ENCODE peak calls at places on chromosomes 12 and 14, in four cellular contexts. O is HepG2, K is K562, G is GM12878. I is an unnamed sample.

GRCh38 chr12:123171967-123172366 is 21.1 kb upstream of the PITPNM2 start:
- DNase-seq in O (no peak), K (no peak), G (no peak), I (no peak)

GRCh38 chr14:38342803-38343202 is 86.9 kb upstream of the CLEC14A start:
- DNase-seq in O (no peak), K (no peak), G (no peak), I (no peak)

GRCh38 chr12:121165316-121165715 is 32.6 kb downstream of the P2RX7 start:
- DNase-seq in O (no peak), K (no peak), G (no peak), I (no peak)

GRCh38 chr12:45458238-45458637 is 242.3 kb downstream of the ANO6 start:
- DNase-seq in O (no peak), K (no peak), G (no peak), I (no peak)

GRCh38 chr12:119772431-119772830 is 104.5 kb downstream of the PRKAB1 start:
- DNase-seq in O (no peak), K (no peak), G (no peak), I (no peak)

GRCh38 chr12:118714500-118714899 is 266.8 kb upstream of the SRRM4 start:
- DNase-seq in O (peak; percentile 98), K (no peak), G (no peak), I (no peak)

GRCh38 chr12:103645202-103645601 is 58.1 kb downstream of the STAB2 start:
- DNase-seq in O (no peak), K (no peak), G (no peak), I (no peak)

GRCh38 chr12:70154960-70155589 is 88.2 kb upstream of the CNOT2 start:
- DNase-seq in O (no peak), K (no peak), G (no peak), I (no peak)

GRCh38 chr12:92136883-92137582 is 8.6 kb downstream of the BTG1 start:
- DNase-seq in O (peak; percentile 65), K (no peak), G (no peak), I (no peak)

GRCh38 chr12:65779091-65779642 is 45.1 kb upstream of the HMGA2 start:
- DNase-seq in O (no peak), K (no peak), G (no peak), I (no peak)

GRCh38 chr12:78118036-78118435 is 287.3 kb downstream of the NAV3 start:
- DNase-seq in O (no peak), K (peak; percentile 0), G (no peak), I (peak; percentile 20)

GRCh38 chr12:116677202-116677651 is 60.6 kb downstream of the SPRING1 start:
- DNase-seq in O (no peak), K (no peak), G (peak; percentile 45), I (no peak)

GRCh38 chr12:24111101-24111500 is 161.6 kb upstream of the SOX5 start:
- DNase-seq in O (no peak), K (no peak), G (no peak), I (no peak)

GRCh38 chr12:70920251-70920851 is at the start of gene PTPRR:
- DNase-seq in O (no peak), K (no peak), G (no peak), I (no peak)

GRCh38 chr12:62808166-62808879 is 126.6 kb downstream of the PPM1H start:
- DNase-seq in O (no peak), K (no peak), G (no peak), I (no peak)

GRCh38 chr12:13277278-13277677 is 80.8 kb downstream of the EMP1 start:
- DNase-seq in O (no peak), K (no peak), G (no peak), I (no peak)

GRCh38 chr14:73744874-73745529 is 30.8 kb upstream of the PNMA1 start:
- DNase-seq in O (no peak), K (no peak), G (no peak), I (no peak)

GRCh38 chr12:58233886-58234285 is 292.5 kb downstream of the ATP23 start:
- DNase-seq in O (no peak), K (no peak), G (no peak), I (no peak)

GRCh38 chr14:67413806-67414769 is 2.1 kb upstream of the PLEK2 start:
- DNase-seq in O (peak; percentile 24), K (peak; percentile 79), G (no peak), I (peak; percentile 36)

GRCh38 chr12:11686135-11686534 is 36.7 kb downstream of the ETV6 start:
- DNase-seq in O (no peak), K (no peak), G (no peak), I (no peak)

GRCh38 chr12:21989819-21990412 is 48.7 kb upstream of the ABCC9 start:
- DNase-seq in O (peak; percentile 1), K (peak; percentile 34), G (no peak), I (no peak)

GRCh38 chr12:29921307-29921706 is 137.6 kb upstream of the TMTC1 start:
- DNase-seq in O (peak; percentile 5), K (peak; percentile 21), G (no peak), I (no peak)

GRCh38 chr12:103680591-103681065 is 93.6 kb downstream of the STAB2 start:
- DNase-seq in O (no peak), K (peak; percentile 57), G (no peak), I (no peak)

GRCh38 chr12:77122236-77122635 is 56.9 kb upstream of the E2F7 start:
- DNase-seq in O (peak; percentile 13), K (no peak), G (no peak), I (no peak)

GRCh38 chr12:90611048-90611447 is 343.9 kb downstream of the CCER1 start:
- DNase-seq in O (no peak), K (no peak), G (no peak), I (no peak)

GRCh38 chr14:61472801-61473376 is 151.5 kb downstream of the PRKCH start:
- DNase-seq in O (no peak), K (no peak), G (no peak), I (no peak)

GRCh38 chr14:71855399-71856036 is 76.7 kb upstream of the RGS6 start:
- DNase-seq in O (peak; percentile 49), K (peak; percentile 69), G (peak; percentile 31), I (peak; percentile 69)

GRCh38 chr14:75630695-75631452 is 29.8 kb downstream of the ERG28 start:
- DNase-seq in O (no peak), K (no peak), G (no peak), I (no peak)

GRCh38 chr14:106843376-106843775 is 1317.0 kb downstream of the TMEM121 start:
- DNase-seq in O (no peak), K (no peak), G (no peak), I (no peak)
- TF ChIP-seq TARDBP in O (no peak), K (no peak), G (no peak), I (no peak)

DNA sequence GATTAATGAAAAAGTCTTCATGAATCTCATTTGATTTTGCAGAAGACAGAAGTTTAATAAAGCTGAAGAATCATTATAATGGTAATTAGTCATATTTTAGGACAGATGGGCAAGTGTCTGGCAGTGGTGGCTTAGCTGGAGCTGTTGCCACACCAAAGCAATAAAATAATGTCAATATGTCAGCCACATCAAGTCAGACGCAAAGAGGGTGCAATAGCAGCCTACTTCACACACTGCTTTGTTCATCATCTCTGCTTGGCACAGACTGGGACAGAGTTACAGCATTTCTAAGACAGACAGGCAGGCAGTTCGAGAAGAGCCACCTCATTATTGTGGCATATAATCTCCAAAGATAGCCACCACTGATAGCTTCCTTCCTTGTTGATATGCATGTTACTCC is 16.9 kb upstream of the KRR1 start:
- DNase-seq in O (no peak), K (no peak), G (no peak), I (no peak)
- TF ChIP-seq SP1 in O (no peak), K (no peak), G (no peak), I (no peak)

GRCh38 chr12:68919581-68920239 is 13.3 kb downstream of the CPM start:
- DNase-seq in O (no peak), K (no peak), G (no peak), I (no peak)
- TF ChIP-seq TARDBP in O (no peak), K (no peak), G (no peak), I (no peak)

DNA sequence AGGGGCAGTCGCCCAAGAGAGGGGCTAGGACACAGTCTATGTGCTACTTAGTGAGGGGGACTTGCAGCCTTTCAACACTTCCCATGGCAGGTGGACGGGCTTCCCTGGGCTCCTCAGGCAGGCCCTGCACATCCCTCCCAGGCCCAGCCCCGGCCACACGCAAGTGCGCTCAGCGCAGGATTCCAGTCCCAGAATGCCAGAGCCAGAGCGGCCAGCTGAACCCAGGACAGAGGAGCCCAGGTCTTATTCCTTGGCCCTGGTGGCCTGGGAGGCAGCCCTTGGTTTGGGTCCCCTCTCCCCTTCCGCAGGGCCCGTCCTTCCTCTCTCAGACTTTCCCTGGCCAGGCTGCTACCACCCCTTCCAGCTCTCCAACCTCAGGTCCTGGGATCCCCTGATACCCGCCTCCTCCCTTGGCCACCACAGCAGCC is 12.0 kb downstream of the DLK1 start:
- DNase-seq in O (no peak), K (no peak), G (no peak), I (no peak)
- TF ChIP-seq SP1 in O (no peak), K (no peak), G (no peak), I (no peak)

GRCh38 chr12:2101798-2102197 is 49.0 kb downstream of the CACNA1C start:
- DNase-seq in O (no peak), K (no peak), G (no peak), I (no peak)

GRCh38 chr12:2099595-2099994 is 46.8 kb downstream of the CACNA1C start:
- DNase-seq in O (no peak), K (no peak), G (no peak), I (no peak)

GRCh38 chr12:2098852-2099251 is 46.1 kb downstream of the CACNA1C start:
- DNase-seq in O (no peak), K (no peak), G (no peak), I (no peak)

GRCh38 chr12:2097617-2098016 is 44.8 kb downstream of the CACNA1C start:
- DNase-seq in O (no peak), K (no peak), G (no peak), I (no peak)

GRCh38 chr12:2101359-2101758 is 48.6 kb downstream of the CACNA1C start:
- DNase-seq in O (no peak), K (no peak), G (no peak), I (no peak)
- TF ChIP-seq TARDBP in O (no peak), K (no peak), G (no peak), I (no peak)

DNA sequence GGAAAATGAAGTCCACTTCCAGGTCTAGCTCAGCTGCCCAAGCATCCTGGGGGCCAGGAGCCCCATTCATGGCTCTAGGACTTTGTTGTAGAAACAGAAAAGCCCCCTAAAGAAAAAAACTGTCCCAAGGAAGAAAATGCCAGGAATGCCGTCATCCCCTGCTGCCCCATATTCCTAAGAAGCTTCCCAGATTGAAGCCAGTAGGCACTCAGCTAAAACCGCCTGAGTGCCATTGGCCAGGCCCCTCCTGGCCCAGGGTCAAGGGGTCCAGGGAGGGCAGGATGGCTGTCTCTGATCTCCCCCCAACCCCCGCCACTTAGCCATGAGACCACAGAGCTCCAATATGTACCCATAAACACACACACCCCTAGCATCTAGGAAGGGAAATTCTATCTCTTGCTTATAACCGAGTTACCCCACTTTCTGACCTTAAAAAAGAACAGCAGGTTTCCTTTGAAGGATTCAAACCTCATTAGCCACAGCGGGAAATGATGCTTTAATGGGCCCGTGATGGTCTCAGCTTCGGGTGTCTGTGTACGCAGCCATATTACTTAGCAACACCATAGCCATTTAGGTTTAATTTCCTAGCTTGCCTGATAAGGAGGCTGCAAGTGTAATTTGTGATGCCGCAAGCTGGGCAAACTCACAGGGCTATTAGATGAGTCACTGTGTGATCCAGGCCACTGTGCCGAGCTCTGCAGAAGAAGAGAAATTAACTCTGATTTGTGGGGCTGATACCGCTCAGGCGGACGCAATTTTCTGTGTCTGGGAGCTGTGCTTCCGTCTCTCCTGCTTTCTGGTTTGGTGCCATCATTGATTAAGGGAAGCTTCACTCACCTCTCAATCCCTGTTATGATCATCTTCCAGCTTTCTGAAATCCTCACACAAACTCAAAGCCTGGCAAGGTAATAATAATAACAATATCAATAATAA is 84.2 kb downstream of the GCH1 start:
- DNase-seq in O (peak; percentile 18), K (peak; percentile 35), G (no peak), I (peak; percentile 57)
- TF ChIP-seq SP1 in O (no peak), K (no peak), G (no peak), I (no peak)

I was measured in HEK293T.